ENCODE peak calls at places on chromosomes 11 and 22, in eight cellular contexts. One of them, this sample, is unnamed.

GRCh38 chr22:43919106-43919965 is 4.3 kb upstream of the PNPLA3 start:
- DNase-seq in upper lobe of right lung: no peak
- DNase-seq in aorta: no peak
- DNase-seq in mesenchymal stem cell: peak; percentile 24
- DNase-seq in right lobe of liver: peak; percentile 95
- DNase-seq in prostate gland: peak; percentile 58
- DNase-seq in neural progenitor cell: no peak
- DNase-seq in PC-9: no peak
- DNase-seq in this sample: no peak

GRCh38 chr11:59669611-59670009 is 773 bp upstream of the PATL1 start:
- DNase-seq in upper lobe of right lung: no peak
- DNase-seq in aorta: peak; percentile 80
- DNase-seq in mesenchymal stem cell: peak; percentile 73
- DNase-seq in right lobe of liver: peak; percentile 60
- DNase-seq in prostate gland: peak; percentile 29
- DNase-seq in neural progenitor cell: no peak
- DNase-seq in PC-9: peak; percentile 67
- DNase-seq in this sample: peak; percentile 42

GRCh38 chr11:130390071-130390758 is 38.2 kb downstream of the ADAMTS8 start:
- DNase-seq in upper lobe of right lung: no peak
- DNase-seq in aorta: peak; percentile 36
- DNase-seq in mesenchymal stem cell: peak; percentile 90
- DNase-seq in right lobe of liver: no peak
- DNase-seq in prostate gland: no peak
- DNase-seq in neural progenitor cell: no peak
- DNase-seq in PC-9: peak; percentile 35
- DNase-seq in this sample: no peak

GRCh38 chr11:47087801-47088200 is 88.9 kb downstream of the ARFGAP2 start:
- DNase-seq in upper lobe of right lung: no peak
- DNase-seq in aorta: no peak
- DNase-seq in mesenchymal stem cell: no peak
- DNase-seq in right lobe of liver: no peak
- DNase-seq in prostate gland: no peak
- DNase-seq in neural progenitor cell: no peak
- DNase-seq in PC-9: no peak
- DNase-seq in this sample: no peak

GRCh38 chr22:50694099-50694498 is 21.5 kb downstream of the SHANK3 start:
- DNase-seq in upper lobe of right lung: no peak
- DNase-seq in aorta: no peak
- DNase-seq in mesenchymal stem cell: peak; percentile 49
- DNase-seq in right lobe of liver: no peak
- DNase-seq in prostate gland: no peak
- DNase-seq in neural progenitor cell: no peak
- DNase-seq in PC-9: no peak
- DNase-seq in this sample: no peak

GRCh38 chr11:130580372-130580771 is 131.9 kb downstream of the ADAMTS15 start:
- DNase-seq in upper lobe of right lung: no peak
- DNase-seq in aorta: no peak
- DNase-seq in mesenchymal stem cell: peak; percentile 50
- DNase-seq in right lobe of liver: no peak
- DNase-seq in prostate gland: no peak
- DNase-seq in neural progenitor cell: peak; percentile 89
- DNase-seq in PC-9: peak; percentile 70
- DNase-seq in this sample: peak; percentile 53

GRCh38 chr22:31692186-31692886 is 30.3 kb upstream of the PISD start:
- DNase-seq in upper lobe of right lung: no peak
- DNase-seq in aorta: no peak
- DNase-seq in mesenchymal stem cell: peak; percentile 63
- DNase-seq in right lobe of liver: no peak
- DNase-seq in prostate gland: no peak
- DNase-seq in neural progenitor cell: no peak
- DNase-seq in PC-9: no peak
- DNase-seq in this sample: no peak

GRCh38 chr11:11813288-11813962 is 28.3 kb upstream of the USP47 start:
- DNase-seq in upper lobe of right lung: no peak
- DNase-seq in aorta: peak; percentile 73
- DNase-seq in mesenchymal stem cell: peak; percentile 96
- DNase-seq in right lobe of liver: peak; percentile 82
- DNase-seq in prostate gland: no peak
- DNase-seq in neural progenitor cell: no peak
- DNase-seq in PC-9: peak; percentile 79
- DNase-seq in this sample: no peak

GRCh38 chr11:42410251-42410956 is 901.4 kb upstream of the API5 start:
- DNase-seq in upper lobe of right lung: no peak
- DNase-seq in aorta: no peak
- DNase-seq in mesenchymal stem cell: no peak
- DNase-seq in right lobe of liver: no peak
- DNase-seq in prostate gland: no peak
- DNase-seq in neural progenitor cell: no peak
- DNase-seq in PC-9: no peak
- DNase-seq in this sample: no peak
- H3K27ac ChIP-seq in upper lobe of right lung: no peak overlapping the region
- H3K27ac ChIP-seq in aorta: no peak overlapping the region
- H3K27ac ChIP-seq in mesenchymal stem cell: no peak overlapping the region
- H3K27ac ChIP-seq in right lobe of liver: no peak overlapping the region
- H3K27ac ChIP-seq in prostate gland: no peak overlapping the region
- H3K27ac ChIP-seq in neural progenitor cell: no peak overlapping the region
- H3K27ac ChIP-seq in PC-9: no peak overlapping the region
- H3K27ac ChIP-seq in this sample: no peak overlapping the region

GRCh38 chr22:30313527-30314385 is 13.0 kb downstream of the TBC1D10A start:
- DNase-seq in upper lobe of right lung: no peak
- DNase-seq in aorta: no peak
- DNase-seq in mesenchymal stem cell: no peak
- DNase-seq in right lobe of liver: no peak
- DNase-seq in prostate gland: no peak
- DNase-seq in neural progenitor cell: no peak
- DNase-seq in PC-9: peak; percentile 58
- DNase-seq in this sample: no peak
- H3K27ac ChIP-seq in upper lobe of right lung: peak overlapping the region; percentile 20
- H3K27ac ChIP-seq in aorta: no peak overlapping the region
- H3K27ac ChIP-seq in mesenchymal stem cell: peak overlapping the region; percentile 8
- H3K27ac ChIP-seq in right lobe of liver: no peak overlapping the region
- H3K27ac ChIP-seq in prostate gland: no peak overlapping the region
- H3K27ac ChIP-seq in neural progenitor cell: no peak overlapping the region
- H3K27ac ChIP-seq in PC-9: peak overlapping the region; percentile 26
- H3K27ac ChIP-seq in this sample: peak overlapping the region; percentile 36

DNA sequence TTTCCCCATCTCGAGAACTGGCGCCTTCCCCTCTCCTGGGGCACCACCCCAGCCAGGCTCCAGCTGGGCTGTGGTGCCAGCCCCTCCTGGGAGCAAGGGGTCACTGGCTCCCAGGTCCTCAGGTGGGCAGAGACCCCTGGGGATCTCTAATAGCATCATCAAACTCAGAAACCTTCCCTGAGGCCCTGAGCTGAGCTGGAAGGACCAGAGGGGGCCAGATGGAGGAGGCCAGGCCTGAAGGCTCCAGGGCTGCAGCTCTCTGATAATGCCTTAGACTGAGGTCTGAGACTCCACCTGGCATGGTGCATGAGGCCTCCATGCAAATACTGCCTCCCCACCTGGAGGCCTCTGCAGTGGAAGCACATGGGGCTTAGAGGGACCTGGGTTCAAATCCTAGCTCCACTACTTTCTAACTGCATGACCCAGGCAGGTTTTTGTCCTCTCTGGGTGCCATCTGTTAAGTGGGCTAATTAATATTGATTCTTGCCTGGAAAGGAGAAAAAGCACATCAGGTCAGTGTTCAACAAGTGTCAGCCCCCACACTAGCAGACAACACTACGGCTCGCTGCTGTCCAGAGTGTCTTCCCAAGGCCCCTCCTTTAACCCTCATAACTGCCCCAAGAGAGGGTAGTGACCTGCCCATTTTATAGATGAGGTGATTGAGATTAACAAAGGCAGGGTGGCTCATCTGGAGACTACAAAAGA is 1.5 kb downstream of the MAPK8IP1 start:
- DNase-seq in upper lobe of right lung: no peak
- DNase-seq in aorta: no peak
- DNase-seq in mesenchymal stem cell: no peak
- DNase-seq in right lobe of liver: no peak
- DNase-seq in prostate gland: no peak
- DNase-seq in neural progenitor cell: no peak
- DNase-seq in PC-9: no peak
- DNase-seq in this sample: no peak
- H3K27ac ChIP-seq in upper lobe of right lung: no peak overlapping the region
- H3K27ac ChIP-seq in aorta: no peak overlapping the region
- H3K27ac ChIP-seq in mesenchymal stem cell: no peak overlapping the region
- H3K27ac ChIP-seq in right lobe of liver: no peak overlapping the region
- H3K27ac ChIP-seq in prostate gland: no peak overlapping the region
- H3K27ac ChIP-seq in neural progenitor cell: no peak overlapping the region
- H3K27ac ChIP-seq in PC-9: no peak overlapping the region
- H3K27ac ChIP-seq in this sample: no peak overlapping the region

DNA sequence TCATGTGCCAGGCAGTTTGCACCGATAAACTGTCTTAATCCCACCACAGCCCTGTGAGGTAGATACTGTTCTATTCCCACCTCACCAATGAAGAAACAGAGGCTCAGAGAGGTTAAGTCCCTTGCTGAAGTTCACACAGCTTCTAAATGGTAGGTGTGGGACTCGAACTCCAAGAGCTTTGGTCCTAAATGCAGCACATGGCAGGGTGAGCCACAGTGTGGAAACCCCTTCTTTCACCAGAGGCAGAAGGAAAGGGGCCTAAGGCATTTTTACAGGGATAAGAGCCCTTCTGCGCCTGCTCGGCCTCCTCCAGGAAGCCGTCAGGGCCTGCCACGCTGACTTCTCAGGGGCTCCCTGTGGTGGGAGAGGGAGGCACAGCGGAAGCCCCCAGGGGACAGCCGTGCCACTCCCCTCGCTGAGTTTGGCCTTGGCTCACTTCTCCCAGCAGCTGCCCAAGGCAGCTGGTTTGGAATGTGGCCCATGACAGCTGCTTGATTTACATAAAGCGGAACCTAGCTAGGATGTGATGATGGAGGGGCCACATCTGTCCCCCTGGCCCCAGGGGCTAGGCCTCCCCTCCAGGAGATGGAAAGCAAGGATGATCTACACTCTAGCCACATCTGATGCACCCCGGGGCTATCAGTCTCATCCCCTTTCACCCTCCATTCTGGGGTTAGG is 35.4 kb downstream of the CD82 start:
- DNase-seq in upper lobe of right lung: no peak
- DNase-seq in aorta: peak; percentile 79
- DNase-seq in mesenchymal stem cell: no peak
- DNase-seq in right lobe of liver: no peak
- DNase-seq in prostate gland: no peak
- DNase-seq in neural progenitor cell: no peak
- DNase-seq in PC-9: no peak
- DNase-seq in this sample: peak; percentile 56
- H3K27ac ChIP-seq in upper lobe of right lung: peak overlapping the region; percentile 56
- H3K27ac ChIP-seq in aorta: no peak overlapping the region
- H3K27ac ChIP-seq in mesenchymal stem cell: no peak overlapping the region
- H3K27ac ChIP-seq in right lobe of liver: no peak overlapping the region
- H3K27ac ChIP-seq in prostate gland: no peak overlapping the region
- H3K27ac ChIP-seq in neural progenitor cell: no peak overlapping the region
- H3K27ac ChIP-seq in PC-9: no peak overlapping the region
- H3K27ac ChIP-seq in this sample: peak overlapping the region; percentile 77

This sample was measured in left ventricle myocardium inferior.